ENCODE peak calls at places on chromosomes 2 and 18, in seven cellular contexts. V, A, L, Q, B, O and R are unnamed samples.

GRCh38 chr18:56245856-56246575 is 392.4 kb downstream of the TXNL1 start:
- DNase-seq in B (peak; percentile 50), Q (no peak), A (no peak), V (no peak), L (peak; percentile 70), O (no peak), R (no peak)

GRCh38 chr2:149068996-149069888 is 30.7 kb downstream of the LYPD6B start:
- DNase-seq in V (peak; percentile 54), O (no peak), L (peak; percentile 90), Q (no peak), B (peak; percentile 81), A (no peak), R (peak; percentile 78)

GRCh38 chr2:102283996-102284395 is 27.4 kb upstream of the IL1RL1 start:
- DNase-seq in V (no peak), Q (no peak), A (no peak), B (no peak), O (no peak), L (no peak), R (no peak)

GRCh38 chr2:190862067-190862466 is 18.6 kb upstream of the GLS start:
- DNase-seq in A (no peak), L (no peak), Q (no peak), V (no peak), O (no peak), B (no peak), R (no peak)

GRCh38 chr2:98880266-98881152 is 55.5 kb downstream of the CRACDL start:
- DNase-seq in A (no peak), V (no peak), O (no peak), Q (no peak), L (no peak), B (no peak), R (no peak)

GRCh38 chr2:134202361-134202760 is 51.5 kb upstream of the MGAT5 start:
- DNase-seq in A (no peak), Q (no peak), O (no peak), V (no peak), L (no peak), B (no peak), R (no peak)

GRCh38 chr18:11119962-11120361 is 29.4 kb downstream of the PIEZO2 start:
- DNase-seq in O (no peak), Q (no peak), V (peak; percentile 74), L (no peak), A (peak; percentile 56), B (peak; percentile 64), R (no peak)

GRCh38 chr2:136647039-136647438 is 118.3 kb upstream of the THSD7B start:
- DNase-seq in L (no peak), B (no peak), Q (no peak), A (no peak), V (no peak), O (no peak), R (no peak)

GRCh38 chr2:215729985-215730620 is 283.2 kb downstream of the MREG start:
- DNase-seq in Q (no peak), O (no peak), B (no peak), V (no peak), A (no peak), L (no peak), R (no peak)

GRCh38 chr2:7625392-7626138 is 708.4 kb downstream of the RNF144A start:
- DNase-seq in Q (no peak), O (no peak), V (no peak), B (no peak), A (no peak), L (no peak), R (no peak)

GRCh38 chr2:240925576-240926515 is 19.7 kb downstream of the CROCC2 start:
- DNase-seq in O (no peak), L (no peak), Q (peak; percentile 11), A (no peak), B (no peak), V (no peak), R (no peak)

GRCh38 chr2:74332550-74333174 is 10.6 kb downstream of the SLC4A5 start:
- DNase-seq in A (no peak), Q (no peak), L (no peak), B (no peak), O (no peak), V (no peak), R (no peak)

GRCh38 chr2:203694186-203694585 is 12.3 kb upstream of the CD28 start:
- DNase-seq in Q (no peak), A (no peak), B (no peak), O (no peak), L (no peak), V (no peak), R (no peak)

GRCh38 chr2:152755029-152755428 is 36.6 kb downstream of the ARL6IP6 start:
- DNase-seq in Q (no peak), V (no peak), A (peak; percentile 29), L (no peak), B (peak; percentile 42), O (no peak), R (no peak)
- TF ChIP-seq CTCF in Q (peak; percentile 31), V (peak; percentile 56), A (peak; percentile 38), L (peak; percentile 42), B (peak; percentile 52), O (no peak), R (peak; percentile 32)

GRCh38 chr18:1094408-1094807 is 189.7 kb downstream of the ADCYAP1 start:
- DNase-seq in Q (no peak), B (peak; percentile 25), O (no peak), V (peak; percentile 18), A (no peak), L (peak; percentile 76), R (no peak)
- H3K4me3 ChIP-seq in Q (no peak overlapping the region), B (no peak overlapping the region), O (no peak overlapping the region), V (no peak overlapping the region), A (no peak overlapping the region), L (no peak overlapping the region), R (no peak overlapping the region)

GRCh38 chr18:8706981-8707940 is 1.9 kb downstream of the MTCL1 start:
- DNase-seq in O (no peak), B (peak; percentile 69), A (peak; percentile 78), Q (no peak), V (peak; percentile 70), L (peak; percentile 83), R (no peak)
- TF ChIP-seq CTCF in O (no peak), B (no peak), A (peak; percentile 32), Q (peak; percentile 36), V (peak; percentile 51), L (peak; percentile 59), R (peak; percentile 33)

DNA sequence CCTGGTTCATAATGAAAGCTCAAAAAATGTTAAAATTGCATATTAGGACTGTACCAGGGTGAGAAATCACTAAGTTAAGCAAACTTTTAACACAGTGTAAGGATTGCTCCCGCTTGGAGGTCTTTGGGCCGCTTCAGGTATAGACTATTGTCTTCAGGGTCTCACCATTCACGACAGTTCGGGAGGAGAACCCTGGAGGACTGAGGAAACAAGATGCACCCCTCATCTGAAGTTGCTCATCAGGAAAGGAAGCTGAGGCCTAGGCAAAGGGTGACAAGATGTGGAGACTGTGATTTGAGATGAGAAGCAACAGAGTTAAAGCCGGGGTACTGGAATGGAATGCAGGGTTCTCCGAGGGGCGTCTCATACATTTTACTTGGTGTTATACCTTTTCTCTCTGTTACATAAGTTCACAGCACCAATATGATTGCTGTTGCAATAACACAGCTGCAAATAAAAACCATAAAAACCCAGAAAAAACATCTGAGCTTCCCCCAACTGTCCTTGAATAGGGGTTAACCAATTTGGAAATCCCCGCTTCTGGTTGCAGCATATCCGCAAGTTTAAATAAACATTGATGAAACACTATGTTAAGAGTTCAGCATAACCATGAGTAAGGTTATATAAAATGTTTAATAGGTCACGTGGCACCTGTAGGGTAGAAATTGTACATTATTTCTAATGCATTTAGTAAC is 40.1 kb downstream of the FBXO48 start:
- DNase-seq in A (no peak), O (no peak), B (no peak), L (peak; percentile 63), V (peak; percentile 31), Q (no peak), R (no peak)
- H3K4me3 ChIP-seq in A (no peak overlapping the region), O (no peak overlapping the region), B (no peak overlapping the region), L (no peak overlapping the region), V (no peak overlapping the region), Q (no peak overlapping the region), R (no peak overlapping the region)

GRCh38 chr2:12031871-12032270 is 285.4 kb downstream of the LPIN1 start:
- DNase-seq in O (no peak), L (no peak), B (no peak), A (no peak), V (no peak), Q (no peak), R (no peak)

GRCh38 chr2:12033494-12033893 is 287.1 kb downstream of the LPIN1 start:
- DNase-seq in L (no peak), V (no peak), Q (no peak), B (no peak), A (no peak), O (no peak), R (no peak)

GRCh38 chr2:12032975-12033374 is 286.5 kb downstream of the LPIN1 start:
- DNase-seq in V (no peak), Q (no peak), B (no peak), A (no peak), O (no peak), L (peak; percentile 36), R (no peak)

GRCh38 chr2:12034303-12034861 is 287.9 kb downstream of the LPIN1 start:
- DNase-seq in A (no peak), Q (no peak), B (no peak), L (no peak), V (no peak), O (no peak), R (no peak)

GRCh38 chr2:12032421-12032820 is 286.0 kb downstream of the LPIN1 start:
- DNase-seq in A (no peak), L (no peak), Q (no peak), O (no peak), B (no peak), V (no peak), R (no peak)
- TF ChIP-seq CTCF in A (no peak), L (no peak), Q (no peak), O (no peak), B (no peak), V (no peak), R (no peak)

DNA sequence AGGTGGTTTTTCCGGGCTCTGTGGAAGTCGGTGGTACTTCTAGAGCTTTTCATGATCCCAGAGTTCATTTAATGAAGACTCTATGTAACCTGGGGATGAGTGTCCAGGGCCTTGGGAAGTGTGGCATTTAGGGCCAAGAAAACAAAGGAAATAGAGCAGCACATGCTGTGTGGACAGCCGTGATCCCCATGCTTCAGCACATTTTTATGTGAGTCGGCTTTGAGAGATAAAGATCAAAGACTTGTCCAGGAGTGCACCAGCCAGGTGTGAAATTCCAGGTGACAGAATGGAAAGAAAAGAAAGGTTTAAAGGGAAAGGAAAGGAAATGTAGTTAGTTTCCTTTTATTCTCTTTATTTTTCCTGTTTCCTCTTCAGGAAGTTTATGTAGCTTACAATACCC is 258.0 kb upstream of the NRP2 start:
- DNase-seq in O (no peak), V (no peak), B (no peak), Q (no peak), L (no peak), A (peak; percentile 12), R (no peak)
- H3K4me3 ChIP-seq in O (no peak overlapping the region), V (no peak overlapping the region), B (no peak overlapping the region), Q (no peak overlapping the region), L (no peak overlapping the region), A (no peak overlapping the region), R (no peak overlapping the region)